ENCODE peak calls at places on chromosomes 11 and 22, in five cellular contexts. Q, S, D, M and R are unnamed samples.

GRCh38 chr11:77075425-77075905 is 8.7 kb downstream of the CAPN5 start:
- DNase-seq in Q (no peak), S (no peak), D (no peak), M (no peak), R (no peak)

GRCh38 chr11:76206327-76207081 is at the start of gene WNT11:
- DNase-seq in Q (peak; percentile 89), S (no peak), D (no peak), M (no peak), R (no peak)

GRCh38 chr11:78187366-78188011 is 937 bp downstream of the KCTD21 start:
- DNase-seq in Q (no peak), S (no peak), D (no peak), M (no peak), R (no peak)

GRCh38 chr22:33851240-33851639 is 69.0 kb downstream of the LARGE1 start:
- DNase-seq in Q (no peak), S (no peak), D (no peak), M (no peak), R (no peak)

GRCh38 chr22:20237480-20238440 is 30.4 kb downstream of the RTN4R start:
- DNase-seq in Q (no peak), S (no peak), D (no peak), M (no peak), R (no peak)

GRCh38 chr22:44337658-44338004 is 24.9 kb upstream of the SHISAL1 start:
- DNase-seq in Q (peak; percentile 43), S (no peak), D (no peak), M (no peak), R (no peak)

GRCh38 chr11:78547931-78548705 is 26.5 kb downstream of the NARS2 start:
- DNase-seq in Q (no peak), S (no peak), D (no peak), M (no peak), R (no peak)

GRCh38 chr11:130673698-130674097 is 225.3 kb downstream of the ADAMTS15 start:
- DNase-seq in Q (no peak), S (no peak), D (no peak), M (no peak), R (no peak)

GRCh38 chr22:37262346-37262745 is 18.3 kb upstream of the RAC2 start:
- DNase-seq in Q (no peak), S (no peak), D (no peak), M (no peak), R (no peak)

GRCh38 chr22:35559354-35560005 is 18.8 kb downstream of the RASD2 start:
- DNase-seq in Q (no peak), S (no peak), D (no peak), M (no peak), R (no peak)

GRCh38 chr11:1401656-1402221 is 12.0 kb downstream of the BRSK2 start:
- DNase-seq in Q (peak; percentile 83), S (no peak), D (peak; percentile 30), M (no peak), R (no peak)

GRCh38 chr11:130315354-130315970 is 745 bp upstream of the ZBTB44 start:
- DNase-seq in Q (peak; percentile 14), S (no peak), D (no peak), M (no peak), R (no peak)

GRCh38 chr11:6194065-6194581 is 4.9 kb upstream of the OR52W1 start:
- DNase-seq in Q (no peak), S (no peak), D (no peak), M (no peak), R (no peak)

GRCh38 chr11:32610926-32611325 is 27.3 kb downstream of the EIF3M start:
- DNase-seq in Q (no peak), S (no peak), D (no peak), M (no peak), R (no peak)

GRCh38 chr22:29243874-29244446 is 23.8 kb downstream of the RHBDD3 start:
- DNase-seq in Q (no peak), S (no peak), D (no peak), M (no peak), R (no peak)

GRCh38 chr11:85955531-85955930 is 100.3 kb downstream of the CCDC83 start:
- DNase-seq in Q (no peak), S (no peak), D (no peak), M (no peak), R (no peak)

GRCh38 chr11:67266424-67267187 is at the start of gene GRK2:
- DNase-seq in Q (peak; percentile 92), S (no peak), D (no peak), M (no peak), R (no peak)

GRCh38 chr11:2701898-2702434 is 2.2 kb upstream of the KCNQ1OT1 start:
- DNase-seq in Q (no peak), S (no peak), D (no peak), M (no peak), R (no peak)

GRCh38 chr11:70557742-70558485 is 159.6 kb downstream of the CTTN start:
- DNase-seq in Q (no peak), S (no peak), D (no peak), M (no peak), R (no peak)

GRCh38 chr11:105838668-105839403 is 183.2 kb downstream of the MSANTD4 start:
- DNase-seq in Q (no peak), S (no peak), D (no peak), M (no peak), R (peak; percentile 35)

GRCh38 chr22:47299879-47300697 is 537.6 kb downstream of the TBC1D22A start:
- DNase-seq in Q (no peak), S (no peak), D (no peak), M (no peak), R (no peak)
- TF ChIP-seq SIN3A in Q (no peak), S (no peak), D (no peak), M (no peak), R (no peak)

GRCh38 chr11:31150011-31150410 is 219.5 kb downstream of the DCDC1 start:
- DNase-seq in Q (no peak), S (no peak), D (no peak), M (no peak), R (no peak)
- TF ChIP-seq SP1 in Q (no peak), S (no peak), D (no peak), M (no peak), R (no peak)

GRCh38 chr22:32469799-32470212 is 4.8 kb upstream of the FBXO7 start:
- DNase-seq in Q (peak; percentile 49), S (no peak), D (no peak), M (no peak), R (peak; percentile 13)
- TF ChIP-seq SIN3A in Q (no peak), S (no peak), D (no peak), M (no peak), R (no peak)

GRCh38 chr11:73343076-73343833 is 32.9 kb upstream of the RELT start:
- DNase-seq in Q (no peak), S (no peak), D (no peak), M (no peak), R (no peak)

GRCh38 chr11:73344191-73344607 is 32.0 kb upstream of the RELT start:
- DNase-seq in Q (no peak), S (no peak), D (no peak), M (no peak), R (no peak)

GRCh38 chr11:73346186-73346935 is 29.8 kb upstream of the RELT start:
- DNase-seq in Q (no peak), S (no peak), D (no peak), M (no peak), R (no peak)

GRCh38 chr11:73347067-73347466 is 29.1 kb upstream of the RELT start:
- DNase-seq in Q (no peak), S (no peak), D (peak; percentile 74), M (no peak), R (no peak)

GRCh38 chr11:73345481-73346147 is 30.6 kb upstream of the RELT start:
- DNase-seq in Q (no peak), S (no peak), D (no peak), M (no peak), R (no peak)
- TF ChIP-seq SP1 in Q (no peak), S (no peak), D (no peak), M (no peak), R (no peak)

GRCh38 chr11:102279641-102280170 is 37.6 kb upstream of the BIRC3 start:
- DNase-seq in Q (no peak), S (no peak), D (peak; percentile 98), M (peak; percentile 68), R (no peak)
- TF ChIP-seq SIN3A in Q (no peak), S (no peak), D (no peak), M (no peak), R (no peak)

GRCh38 chr11:87144266-87144665 is 106.5 kb downstream of the TMEM135 start:
- DNase-seq in Q (no peak), S (no peak), D (no peak), M (no peak), R (no peak)
- TF ChIP-seq SP1 in Q (no peak), S (no peak), D (no peak), M (no peak), R (no peak)

GRCh38 chr11:95711162-95711944 is 78.2 kb downstream of the FAM76B start:
- DNase-seq in Q (no peak), S (no peak), D (no peak), M (peak; percentile 28), R (no peak)
- TF ChIP-seq SIN3A in Q (no peak), S (no peak), D (no peak), M (no peak), R (no peak)

DNA sequence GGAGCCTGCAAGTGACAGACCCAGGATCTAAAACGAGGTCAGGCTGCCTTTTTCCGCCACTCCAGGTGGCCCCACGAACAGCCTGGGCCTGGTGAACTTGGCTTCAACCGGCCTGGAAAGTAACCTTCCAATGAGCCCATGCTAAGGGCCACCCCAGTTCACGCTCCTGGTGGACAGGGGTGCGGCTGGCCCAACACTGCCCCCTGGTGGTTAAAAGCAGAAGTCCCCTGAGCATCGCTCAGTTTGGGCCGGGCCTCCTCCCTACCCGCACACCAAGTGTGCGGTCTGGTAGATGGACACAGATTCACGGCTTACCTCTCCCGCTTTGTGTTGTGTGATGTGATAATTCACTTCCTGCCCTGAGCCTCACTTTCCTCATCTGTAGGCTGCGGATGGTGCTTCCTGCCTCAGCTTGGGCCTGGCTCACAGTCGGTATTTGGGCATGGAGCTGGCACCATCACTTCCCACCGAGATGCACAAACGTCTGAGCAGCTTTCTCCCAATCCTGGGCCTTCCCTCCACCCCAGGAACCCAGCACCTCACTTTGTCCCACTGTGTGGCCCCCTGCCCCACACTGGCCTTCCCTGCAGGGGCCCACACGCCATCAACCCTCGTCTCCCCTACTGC is 13.7 kb upstream of the SEC14L3 start:
- DNase-seq in Q (peak; percentile 92), S (peak; percentile 44), D (peak; percentile 34), M (peak; percentile 5), R (peak; percentile 28)
- TF ChIP-seq SP1 in Q (no peak), S (no peak), D (no peak), M (no peak), R (no peak)